ENCODE peak calls at places on chromosomes 16 and 17, in six cellular contexts. G is left cardiac atrium; V is ACHN; D is kidney glomerular epithelial cell; E is NCI-H2029; K is activated CD4-positive, CD25-positive, alpha-beta regulatory T cell treated with anti-CD3 and anti-CD28 coated beads, Interleukin-2, amount 50 U/mL, for 16 hours. M is an unnamed sample.

GRCh38 chr17:19357351-19358140 is 5.0 kb downstream of the B9D1 start:
- DNase-seq in G (no peak), D (no peak), K (no peak), E (no peak), V (no peak), M (no peak)

GRCh38 chr16:81376880-81377279 is 62.1 kb downstream of the GAN start:
- DNase-seq in D (peak), K (no peak), G (no peak), E (no peak), V (no peak), M (no peak)

GRCh38 chr17:2780931-2781454 is 15.2 kb upstream of the RAP1GAP2 start:
- DNase-seq in G (no peak), E (no peak), K (no peak), D (no peak), V (no peak), M (no peak)

GRCh38 chr16:81315271-81316175 is 761 bp downstream of the GAN start:
- DNase-seq in G (peak), E (no peak), V (peak), D (peak), K (peak), M (peak)

GRCh38 chr16:2469399-2470233 is 1.5 kb upstream of the NTN3 start:
- DNase-seq in V (no peak), D (no peak), E (no peak), K (no peak), G (no peak), M (no peak)

GRCh38 chr16:31411024-31411845 is 16.9 kb downstream of the COX6A2 start:
- DNase-seq in K (no peak), G (no peak), E (no peak), V (no peak), D (no peak), M (no peak)

GRCh38 chr17:82175166-82175565 is 37.5 kb downstream of the CCDC57 start:
- DNase-seq in K (no peak), D (no peak), G (no peak), E (no peak), V (no peak), M (no peak)

GRCh38 chr16:1890701-1891035 is 18.7 kb upstream of the MEIOB start:
- DNase-seq in K (no peak), D (no peak), G (no peak), E (peak), V (no peak), M (no peak)

GRCh38 chr16:23941963-23942564 is 106.3 kb downstream of the PRKCB start:
- DNase-seq in D (no peak), K (no peak), V (no peak), G (no peak), E (peak), M (no peak)

GRCh38 chr16:68128577-68129305 is 43.6 kb downstream of the NFATC3 start:
- DNase-seq in D (peak), E (peak), K (no peak), V (peak), G (no peak), M (no peak)

GRCh38 chr16:50245417-50246298 is 20.7 kb upstream of the ADCY7 start:
- DNase-seq in V (peak), K (peak), E (no peak), G (peak), D (peak), M (peak)

GRCh38 chr17:80035687-80035936 is at the start of gene TBC1D16:
- DNase-seq in D (no peak), G (no peak), K (no peak), V (no peak), E (no peak), M (no peak)

GRCh38 chr17:79827179-79827578 is 12.1 kb downstream of the CBX4 start:
- DNase-seq in D (no peak), E (no peak), K (no peak), G (no peak), V (no peak), M (no peak)

M was measured in stimulated activated effector memory CD8-positive, alpha-beta T cell treated with anti-CD3 and anti-CD28 coated beads, Interleukin-12 subunit alpha, Interleukin-12 subunit beta, amount 100 ng/mL, for 72 hours.